ENCODE peak calls at places on chromosomes 5 and 9, in six cellular contexts. One of them, this sample, is unnamed.

GRCh38 chr9:131302244-131303075 is 12.9 kb downstream of the PLPP7 start:
- DNase-seq in A549: no peak
- DNase-seq in H1: no peak
- DNase-seq in ovary: no peak
- DNase-seq in transverse colon: no peak
- DNase-seq in stomach: no peak
- DNase-seq in this sample: no peak

GRCh38 chr9:121529237-121529987 is 29.8 kb upstream of the GGTA1 start:
- DNase-seq in A549: no peak
- DNase-seq in H1: no peak
- DNase-seq in ovary: peak
- DNase-seq in transverse colon: peak
- DNase-seq in stomach: peak
- DNase-seq in this sample: peak

GRCh38 chr5:53127107-53127506 is 17.6 kb upstream of the MOCS2 start:
- DNase-seq in A549: no peak
- DNase-seq in H1: no peak
- DNase-seq in ovary: no peak
- DNase-seq in transverse colon: no peak
- DNase-seq in stomach: no peak
- DNase-seq in this sample: no peak

GRCh38 chr5:167912944-167913343 is 378.5 kb upstream of the WWC1 start:
- DNase-seq in A549: no peak
- DNase-seq in H1: no peak
- DNase-seq in ovary: no peak
- DNase-seq in transverse colon: no peak
- DNase-seq in stomach: no peak
- DNase-seq in this sample: no peak

GRCh38 chr5:65037845-65038815 is 269.4 kb downstream of the CWC27 start:
- DNase-seq in A549: peak
- DNase-seq in H1: peak
- DNase-seq in ovary: no peak
- DNase-seq in transverse colon: peak
- DNase-seq in stomach: no peak
- DNase-seq in this sample: no peak

GRCh38 chr9:35518981-35519679 is 29.2 kb downstream of the RUSC2 start:
- DNase-seq in A549: no peak
- DNase-seq in H1: no peak
- DNase-seq in ovary: no peak
- DNase-seq in transverse colon: no peak
- DNase-seq in stomach: no peak
- DNase-seq in this sample: no peak

GRCh38 chr9:1231998-1232919 is 182.1 kb downstream of the DMRT2 start:
- DNase-seq in A549: peak
- DNase-seq in H1: no peak
- DNase-seq in ovary: peak
- DNase-seq in transverse colon: peak
- DNase-seq in stomach: peak
- DNase-seq in this sample: peak

GRCh38 chr5:57405984-57406383 is 76.6 kb downstream of the ACTBL2 start:
- DNase-seq in A549: no peak
- DNase-seq in H1: no peak
- DNase-seq in ovary: no peak
- DNase-seq in transverse colon: no peak
- DNase-seq in stomach: no peak
- DNase-seq in this sample: no peak

GRCh38 chr5:138489705-138490104 is 24.4 kb downstream of the EGR1 start:
- DNase-seq in A549: no peak
- DNase-seq in H1: no peak
- DNase-seq in ovary: no peak
- DNase-seq in transverse colon: no peak
- DNase-seq in stomach: peak
- DNase-seq in this sample: no peak

GRCh38 chr5:138491669-138492551 is 26.6 kb downstream of the EGR1 start:
- DNase-seq in A549: peak
- DNase-seq in H1: no peak
- DNase-seq in ovary: peak
- DNase-seq in transverse colon: peak
- DNase-seq in stomach: peak
- DNase-seq in this sample: peak

GRCh38 chr5:138492552-138493045 is 27.3 kb downstream of the EGR1 start:
- DNase-seq in A549: no peak
- DNase-seq in H1: no peak
- DNase-seq in ovary: no peak
- DNase-seq in transverse colon: no peak
- DNase-seq in stomach: no peak
- DNase-seq in this sample: no peak

GRCh38 chr5:138491284-138491648 is 26.0 kb downstream of the EGR1 start:
- DNase-seq in A549: no peak
- DNase-seq in H1: no peak
- DNase-seq in ovary: no peak
- DNase-seq in transverse colon: no peak
- DNase-seq in stomach: no peak
- DNase-seq in this sample: no peak

GRCh38 chr5:138490648-138491283 is 25.5 kb downstream of the EGR1 start:
- DNase-seq in A549: no peak
- DNase-seq in H1: no peak
- DNase-seq in ovary: no peak
- DNase-seq in transverse colon: no peak
- DNase-seq in stomach: no peak
- DNase-seq in this sample: no peak
- TF ChIP-seq EP300 in A549: no peak
- TF ChIP-seq EP300 in H1: no peak
- TF ChIP-seq EP300 in ovary: no peak
- TF ChIP-seq EP300 in transverse colon: no peak
- TF ChIP-seq EP300 in stomach: no peak
- TF ChIP-seq EP300 in this sample: no peak

GRCh38 chr9:125241863-125242739 is 958 bp upstream of the HSPA5 start:
- DNase-seq in A549: peak
- DNase-seq in H1: no peak
- DNase-seq in ovary: no peak
- DNase-seq in transverse colon: peak
- DNase-seq in stomach: peak
- DNase-seq in this sample: peak

GRCh38 chr9:125238915-125239446 is 2.2 kb downstream of the HSPA5 start:
- DNase-seq in A549: no peak
- DNase-seq in H1: no peak
- DNase-seq in ovary: no peak
- DNase-seq in transverse colon: no peak
- DNase-seq in stomach: no peak
- DNase-seq in this sample: no peak

GRCh38 chr9:125240649-125240999 is 519 bp downstream of the HSPA5 start:
- DNase-seq in A549: no peak
- DNase-seq in H1: no peak
- DNase-seq in ovary: peak
- DNase-seq in transverse colon: peak
- DNase-seq in stomach: peak
- DNase-seq in this sample: peak

GRCh38 chr9:125239631-125240597 is 1.2 kb downstream of the HSPA5 start:
- DNase-seq in A549: no peak
- DNase-seq in H1: no peak
- DNase-seq in ovary: no peak
- DNase-seq in transverse colon: no peak
- DNase-seq in stomach: no peak
- DNase-seq in this sample: no peak

DNA sequence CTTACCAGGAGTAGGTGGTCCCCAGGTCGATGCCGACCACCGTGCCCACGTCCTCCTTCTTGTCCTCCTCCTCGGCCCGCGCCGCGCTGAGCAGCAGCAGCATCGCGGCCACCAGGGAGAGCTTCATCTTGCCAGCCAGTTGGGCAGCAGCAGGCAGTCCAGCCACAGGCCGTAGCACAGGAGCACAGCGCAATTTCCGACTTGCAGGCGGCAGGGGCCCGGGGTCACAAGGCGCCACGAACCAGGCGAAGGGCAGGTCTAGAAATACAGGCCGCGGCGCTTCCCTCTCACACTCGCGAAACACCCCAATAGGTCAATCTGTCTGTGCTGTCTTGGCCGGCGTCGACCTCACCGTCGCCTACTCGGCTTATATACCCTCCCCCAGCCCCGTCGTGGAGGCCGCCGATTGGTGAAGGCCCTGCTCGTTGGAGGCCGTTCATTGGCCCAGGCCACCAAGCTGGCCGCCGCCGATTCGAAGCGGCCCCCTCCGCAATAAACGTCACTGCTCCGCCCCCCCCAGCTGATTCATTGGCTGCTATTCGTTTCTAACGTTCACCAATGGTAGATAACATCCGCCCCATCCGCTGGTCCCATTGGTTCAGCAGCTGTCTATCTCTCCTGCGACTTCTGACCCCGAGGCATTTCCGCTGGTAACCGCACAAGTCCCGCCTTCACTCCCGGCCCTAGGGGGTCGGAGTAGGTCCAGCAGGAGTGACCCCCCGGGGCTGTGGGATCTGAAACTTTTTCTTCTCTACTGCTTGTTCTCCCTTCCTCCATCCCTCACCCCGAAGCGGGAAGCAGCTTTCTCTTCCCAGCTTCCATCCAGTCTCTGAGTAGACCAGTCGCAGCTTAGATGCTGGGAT is at the start of gene HSPA5:
- DNase-seq in A549: peak
- DNase-seq in H1: peak
- DNase-seq in ovary: peak
- DNase-seq in transverse colon: peak
- DNase-seq in stomach: peak
- DNase-seq in this sample: peak
- TF ChIP-seq CTCF in A549: no peak
- TF ChIP-seq CTCF in H1: peak
- TF ChIP-seq CTCF in ovary: no peak
- TF ChIP-seq CTCF in transverse colon: no peak
- TF ChIP-seq CTCF in stomach: no peak
- TF ChIP-seq CTCF in this sample: peak

GRCh38 chr9:70407081-70407503 is 7.4 kb downstream of the KLF9 start:
- DNase-seq in A549: no peak
- DNase-seq in H1: no peak
- DNase-seq in ovary: peak
- DNase-seq in transverse colon: no peak
- DNase-seq in stomach: no peak
- DNase-seq in this sample: no peak

GRCh38 chr9:70403618-70404025 is 10.8 kb downstream of the KLF9 start:
- DNase-seq in A549: no peak
- DNase-seq in H1: no peak
- DNase-seq in ovary: peak
- DNase-seq in transverse colon: no peak
- DNase-seq in stomach: no peak
- DNase-seq in this sample: no peak

GRCh38 chr9:70406446-70406862 is 8.0 kb downstream of the KLF9 start:
- DNase-seq in A549: no peak
- DNase-seq in H1: no peak
- DNase-seq in ovary: peak
- DNase-seq in transverse colon: peak
- DNase-seq in stomach: no peak
- DNase-seq in this sample: peak

GRCh38 chr9:70404261-70404660 is 10.2 kb downstream of the KLF9 start:
- DNase-seq in A549: no peak
- DNase-seq in H1: no peak
- DNase-seq in ovary: peak
- DNase-seq in transverse colon: no peak
- DNase-seq in stomach: no peak
- DNase-seq in this sample: no peak

DNA sequence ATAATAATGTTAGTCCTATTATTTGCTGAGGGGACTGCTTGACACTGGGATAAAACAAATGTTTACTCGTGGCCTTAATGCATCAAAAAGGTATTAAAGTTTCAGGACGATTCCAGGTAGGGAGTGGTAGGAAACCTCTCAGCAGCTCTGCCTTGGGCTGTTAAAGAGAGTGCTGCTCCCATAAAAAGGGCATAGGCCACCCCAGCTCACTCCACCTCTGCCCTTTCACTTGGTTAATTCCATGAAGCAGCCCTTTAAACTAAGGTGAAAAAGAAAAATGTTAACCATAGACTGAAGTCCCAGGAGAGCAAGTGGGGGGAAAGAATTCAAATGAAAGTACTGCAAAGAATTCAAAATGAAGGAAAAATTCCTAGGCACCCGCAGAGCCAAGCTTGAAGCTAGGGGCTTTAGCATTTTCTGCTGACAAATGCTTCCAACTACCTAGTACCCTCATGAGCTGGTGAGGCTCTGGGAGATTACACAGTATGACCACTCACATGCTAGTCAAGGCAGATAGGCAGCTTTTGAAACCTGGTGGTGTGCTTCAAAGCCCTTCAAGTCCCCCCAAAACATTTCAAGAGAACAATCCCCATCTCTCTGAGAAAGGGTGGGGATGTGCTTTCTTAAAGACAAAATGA is 8.5 kb downstream of the KLF9 start:
- DNase-seq in A549: no peak
- DNase-seq in H1: no peak
- DNase-seq in ovary: peak
- DNase-seq in transverse colon: peak
- DNase-seq in stomach: no peak
- DNase-seq in this sample: no peak
- TF ChIP-seq POLR2A in A549: no peak
- TF ChIP-seq POLR2A in H1: no peak
- TF ChIP-seq POLR2A in ovary: no peak
- TF ChIP-seq POLR2A in transverse colon: no peak
- TF ChIP-seq POLR2A in stomach: no peak
- TF ChIP-seq POLR2A in this sample: no peak

GRCh38 chr5:179822059-179822432 is 1.3 kb downstream of the SQSTM1 start:
- DNase-seq in A549: no peak
- DNase-seq in H1: no peak
- DNase-seq in ovary: no peak
- DNase-seq in transverse colon: no peak
- DNase-seq in stomach: no peak
- DNase-seq in this sample: no peak

GRCh38 chr5:179820483-179821297 is at the start of gene SQSTM1:
- DNase-seq in A549: no peak
- DNase-seq in H1: no peak
- DNase-seq in ovary: peak
- DNase-seq in transverse colon: peak
- DNase-seq in stomach: peak
- DNase-seq in this sample: peak

GRCh38 chr5:179822444-179822990 is 1.8 kb downstream of the SQSTM1 start:
- DNase-seq in A549: no peak
- DNase-seq in H1: no peak
- DNase-seq in ovary: peak
- DNase-seq in transverse colon: no peak
- DNase-seq in stomach: no peak
- DNase-seq in this sample: no peak

GRCh38 chr5:179820127-179820482 is 600 bp upstream of the SQSTM1 start:
- DNase-seq in A549: no peak
- DNase-seq in H1: no peak
- DNase-seq in ovary: no peak
- DNase-seq in transverse colon: no peak
- DNase-seq in stomach: no peak
- DNase-seq in this sample: no peak

DNA sequence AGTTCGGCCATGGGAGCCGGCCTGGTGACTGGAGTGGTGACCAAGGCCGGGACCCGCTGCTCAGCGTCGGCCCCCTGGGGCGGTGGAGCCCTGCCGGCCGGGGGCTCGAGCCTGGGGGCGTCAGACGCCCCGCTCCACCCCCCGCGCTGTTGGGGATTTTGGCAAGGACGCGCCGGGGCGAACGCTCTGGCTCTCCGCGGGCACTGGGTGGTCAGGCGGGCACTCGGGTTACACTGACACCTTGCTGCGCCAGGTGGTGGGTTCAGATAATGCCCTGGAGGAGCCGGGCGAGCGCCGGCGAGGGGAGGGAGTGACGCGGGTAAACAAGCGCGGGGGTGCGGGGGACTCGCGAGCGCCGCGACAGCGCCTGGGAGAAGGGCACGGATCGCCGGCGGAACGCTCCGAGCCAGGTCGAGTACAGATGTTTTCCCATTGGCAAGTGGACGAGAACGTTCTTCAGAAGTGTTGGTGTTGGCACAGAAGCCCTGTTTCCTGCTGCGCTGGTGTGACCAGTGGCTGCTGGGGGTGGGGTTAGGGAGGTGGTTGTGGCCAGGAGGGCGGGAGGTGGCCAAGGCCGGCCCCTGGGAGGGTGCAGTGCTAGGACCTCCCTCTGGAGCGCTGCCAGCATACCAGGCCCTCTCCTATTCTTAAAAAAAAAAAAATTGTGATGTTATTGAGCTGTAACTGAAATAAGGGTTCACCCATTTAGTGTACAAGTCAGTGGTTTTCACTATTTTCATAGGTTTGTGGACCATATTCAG is 773 bp downstream of the SQSTM1 start:
- DNase-seq in A549: peak
- DNase-seq in H1: no peak
- DNase-seq in ovary: peak
- DNase-seq in transverse colon: peak
- DNase-seq in stomach: peak
- DNase-seq in this sample: peak
- TF ChIP-seq EP300 in A549: no peak
- TF ChIP-seq EP300 in H1: no peak
- TF ChIP-seq EP300 in ovary: no peak
- TF ChIP-seq EP300 in transverse colon: no peak
- TF ChIP-seq EP300 in stomach: no peak
- TF ChIP-seq EP300 in this sample: no peak